ENCODE peak calls at places on chromosome 4, in six cellular contexts. U is pancreas, N is upper lobe of right lung, A is cardiac muscle cell, T is breast epithelium, Y is heart right ventricle. Z is an unnamed sample. For H3K9me3, the result is how much of the 10 kb centered on the place peaks cover.

GRCh38 chr4:168585168-168586091 is 88.6 kb downstream of the PALLD start:
- DNase-seq in U (peak), N (peak), A (peak), T (peak), Y (peak), Z (no peak)

GRCh38 chr4:180057891-180058643 is 2185.1 kb upstream of the TENM3 start:
- DNase-seq in U (peak), N (peak), A (peak), T (no peak), Y (peak), Z (no peak)

GRCh38 chr4:115687356-115687755 is 573.9 kb upstream of the NDST4 start:
- DNase-seq in U (no peak), N (no peak), A (no peak), T (no peak), Y (no peak), Z (no peak)

GRCh38 chr4:111923786-111924185 is 221.5 kb upstream of the FAM241A start:
- DNase-seq in U (no peak), N (no peak), A (no peak), T (no peak), Y (no peak), Z (no peak)

GRCh38 chr4:38734886-38735285 is 47.9 kb downstream of the TLR10 start:
- DNase-seq in U (no peak), N (no peak), A (no peak), T (no peak), Y (no peak), Z (no peak)

GRCh38 chr4:105785792-105786191 is 77.2 kb downstream of the GSTCD start:
- DNase-seq in U (no peak), N (no peak), A (no peak), T (no peak), Y (no peak), Z (no peak)

GRCh38 chr4:124105212-124105611 is 607.3 kb downstream of the ANKRD50 start:
- DNase-seq in U (no peak), N (no peak), A (peak), T (no peak), Y (no peak), Z (no peak)

GRCh38 chr4:139919513-139919912 is 234.5 kb downstream of the MAML3 start:
- DNase-seq in U (no peak), N (no peak), A (peak), T (peak), Y (no peak), Z (no peak)

GRCh38 chr4:184389978-184390518 is 84.3 kb downstream of the IRF2 start:
- DNase-seq in U (no peak), N (no peak), A (no peak), T (no peak), Y (no peak), Z (no peak)

GRCh38 chr4:105936901-105937300 is 41.6 kb downstream of the NPNT start:
- DNase-seq in U (no peak), N (no peak), A (no peak), T (no peak), Y (no peak), Z (no peak)

GRCh38 chr4:5524900-5525299 is 183.5 kb downstream of the EVC2 start:
- DNase-seq in U (peak), N (no peak), A (peak), T (peak), Y (no peak), Z (no peak)

GRCh38 chr4:55947912-55948725 is 626 bp upstream of the CEP135 start:
- DNase-seq in U (no peak), N (no peak), A (peak), T (no peak), Y (no peak), Z (peak)

GRCh38 chr4:55173580-55173979 is 48.2 kb upstream of the KDR start:
- DNase-seq in U (no peak), N (no peak), A (peak), T (no peak), Y (no peak), Z (no peak)

GRCh38 chr4:23237771-23238170 is 545.0 kb downstream of the GBA3 start:
- DNase-seq in U (peak), N (no peak), A (peak), T (no peak), Y (peak), Z (no peak)

GRCh38 chr4:90349632-90350031 is 222.4 kb downstream of the CCSER1 start:
- DNase-seq in U (no peak), N (no peak), A (no peak), T (no peak), Y (no peak), Z (no peak)

GRCh38 chr4:151408630-151409469 is at the start of gene FHIP1A:
- DNase-seq in U (peak), N (peak), A (peak), T (peak), Y (peak), Z (peak)

GRCh38 chr4:121898150-121898549 is 27.9 kb upstream of the BBS7 start:
- DNase-seq in U (no peak), N (no peak), A (no peak), T (no peak), Y (no peak), Z (peak)

GRCh38 chr4:174214102-174214878 is 69.2 kb downstream of the FBXO8 start:
- DNase-seq in U (no peak), N (no peak), A (no peak), T (no peak), Y (peak), Z (no peak)

GRCh38 chr4:151807220-151807619 is 46.4 kb upstream of the GATB start:
- DNase-seq in U (no peak), N (no peak), A (peak), T (no peak), Y (peak), Z (no peak)

GRCh38 chr4:120977435-120977997 is 55.0 kb upstream of the PRDM5 start:
- DNase-seq in U (peak), N (no peak), A (peak), T (no peak), Y (no peak), Z (no peak)

GRCh38 chr4:170990989-170991589 is 822.1 kb upstream of the GALNTL6 start:
- DNase-seq in U (peak), N (no peak), A (no peak), T (no peak), Y (no peak), Z (no peak)

GRCh38 chr4:12791536-12791935 is 692.6 kb downstream of the RAB28 start:
- DNase-seq in U (no peak), N (no peak), A (no peak), T (no peak), Y (peak), Z (no peak)

GRCh38 chr4:88320780-88321373 is 36.5 kb upstream of the PPM1K start:
- DNase-seq in U (no peak), N (peak), A (peak), T (no peak), Y (no peak), Z (peak)

GRCh38 chr4:18294846-18295245 is 273.3 kb upstream of the LCORL start:
- DNase-seq in U (no peak), N (no peak), A (no peak), T (no peak), Y (no peak), Z (no peak)

GRCh38 chr4:18297684-18298083 is 276.1 kb upstream of the LCORL start:
- DNase-seq in U (no peak), N (no peak), A (no peak), T (no peak), Y (no peak), Z (no peak)

GRCh38 chr4:18292411-18292810 is 270.9 kb upstream of the LCORL start:
- DNase-seq in U (no peak), N (no peak), A (no peak), T (no peak), Y (no peak), Z (no peak)

GRCh38 chr4:18291313-18291712 is 269.8 kb upstream of the LCORL start:
- DNase-seq in U (no peak), N (no peak), A (no peak), T (no peak), Y (no peak), Z (no peak)

GRCh38 chr4:18291981-18292380 is 270.4 kb upstream of the LCORL start:
- DNase-seq in U (no peak), N (no peak), A (no peak), T (no peak), Y (no peak), Z (no peak)
- H3K9me3 ChIP-seq in U (under half), N (under half), A (under half), T (under half), Y (under half), Z (under half)

GRCh38 chr4:186805020-186805820 is 81.6 kb upstream of the FAT1 start:
- DNase-seq in U (no peak), N (no peak), A (no peak), T (no peak), Y (no peak), Z (no peak)

GRCh38 chr4:186808635-186809018 is 85.0 kb upstream of the FAT1 start:
- DNase-seq in U (no peak), N (no peak), A (peak), T (no peak), Y (no peak), Z (no peak)

GRCh38 chr4:186807131-186807530 is 83.5 kb upstream of the FAT1 start:
- DNase-seq in U (no peak), N (no peak), A (no peak), T (no peak), Y (no peak), Z (no peak)

GRCh38 chr4:186807809-186808634 is 84.4 kb upstream of the FAT1 start:
- DNase-seq in U (no peak), N (no peak), A (no peak), T (no peak), Y (no peak), Z (no peak)

GRCh38 chr4:186806679-186807078 is 83.0 kb upstream of the FAT1 start:
- DNase-seq in U (no peak), N (no peak), A (no peak), T (no peak), Y (no peak), Z (no peak)
- H3K27ac ChIP-seq in U (no peak), N (no peak), A (no peak), T (no peak), Y (no peak), Z (no peak)

GRCh38 chr4:19492611-19493010 is 759.1 kb upstream of the SLIT2 start:
- DNase-seq in U (no peak), N (no peak), A (peak), T (no peak), Y (no peak), Z (no peak)
- TF ChIP-seq CTCF in U (no peak), N (no peak), A (no peak), T (no peak), Y (no peak), Z (no peak)

GRCh38 chr4:165627548-165627947 is 245.5 kb upstream of the TLL1 start:
- DNase-seq in U (no peak), N (no peak), A (peak), T (no peak), Y (no peak), Z (no peak)

GRCh38 chr4:165627128-165627527 is 245.9 kb upstream of the TLL1 start:
- DNase-seq in U (no peak), N (no peak), A (peak), T (no peak), Y (no peak), Z (no peak)

GRCh38 chr4:165626316-165626715 is 246.7 kb upstream of the TLL1 start:
- DNase-seq in U (no peak), N (no peak), A (peak), T (no peak), Y (no peak), Z (no peak)

GRCh38 chr4:165630671-165631070 is 242.4 kb upstream of the TLL1 start:
- DNase-seq in U (no peak), N (no peak), A (no peak), T (no peak), Y (no peak), Z (no peak)

DNA sequence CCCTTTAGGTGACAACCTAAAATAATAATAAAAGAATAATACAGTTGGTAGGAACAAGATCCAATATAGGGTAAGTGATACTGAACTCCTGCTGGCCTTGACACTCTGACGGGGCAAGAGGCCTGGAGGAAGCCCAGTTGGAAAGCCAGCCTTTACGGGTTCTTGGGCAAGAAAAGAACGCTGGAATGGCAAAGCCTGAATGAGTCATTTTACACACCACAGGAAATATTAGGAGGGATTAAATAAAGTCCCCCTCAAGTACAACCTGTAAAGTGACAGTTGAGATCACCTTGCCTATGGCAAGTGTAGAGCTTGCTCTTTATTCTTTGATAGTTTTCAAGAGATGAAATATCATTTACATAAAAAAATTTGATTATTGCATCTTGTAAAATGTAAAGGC is 244.5 kb upstream of the TLL1 start:
- DNase-seq in U (no peak), N (no peak), A (no peak), T (no peak), Y (no peak), Z (no peak)
- H3K9me3 ChIP-seq in U (under half), N (under half), A (under half), T (under half), Y (under half), Z (under half)

GRCh38 chr4:81502561-81502960 is 30.9 kb upstream of the RASGEF1B start:
- DNase-seq in U (no peak), N (no peak), A (no peak), T (no peak), Y (no peak), Z (no peak)

GRCh38 chr4:81498046-81498445 is 26.3 kb upstream of the RASGEF1B start:
- DNase-seq in U (no peak), N (no peak), A (no peak), T (no peak), Y (no peak), Z (no peak)

GRCh38 chr4:81495308-81495707 is 23.6 kb upstream of the RASGEF1B start:
- DNase-seq in U (no peak), N (no peak), A (no peak), T (no peak), Y (no peak), Z (no peak)

GRCh38 chr4:81503586-81503985 is 31.9 kb upstream of the RASGEF1B start:
- DNase-seq in U (no peak), N (no peak), A (no peak), T (no peak), Y (no peak), Z (no peak)

DNA sequence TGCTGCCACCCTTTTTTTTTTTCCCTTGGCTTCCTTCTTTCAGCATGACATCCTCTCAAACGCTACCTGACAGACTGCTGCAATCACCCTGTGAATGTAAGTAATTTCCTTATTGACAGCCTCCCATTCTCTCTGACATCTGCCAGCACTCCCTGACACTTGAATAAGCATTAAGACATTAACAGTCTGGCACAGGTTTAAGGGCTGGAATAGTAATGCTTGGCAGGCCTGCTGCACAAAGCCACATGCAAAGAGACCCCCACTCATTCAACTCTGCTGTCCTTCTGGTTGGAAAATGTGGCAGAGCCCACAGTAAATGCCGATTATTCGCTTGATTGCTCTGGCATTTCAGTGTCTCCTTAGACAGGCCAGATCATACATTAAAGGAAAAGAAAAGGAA is 28.1 kb upstream of the RASGEF1B start:
- DNase-seq in U (no peak), N (no peak), A (no peak), T (no peak), Y (no peak), Z (no peak)
- H3K27ac ChIP-seq in U (no peak), N (no peak), A (no peak), T (no peak), Y (no peak), Z (no peak)

Z was measured in CD4-positive, alpha-beta T cell.